ENCODE peak calls at places on chromosomes 1 and 21, in six cellular contexts. Q is B cell, N is uterus, O is cardiac muscle cell, V is transverse colon, G is GM12865. S is an unnamed sample.

GRCh38 chr1:107820797-107821196 is 144.2 kb downstream of the VAV3 start:
- DNase-seq in Q (no peak), N (no peak), O (no peak), V (no peak), G (no peak), S (no peak)

GRCh38 chr1:8122160-8122476 is 96.0 kb upstream of the ERRFI1 start:
- DNase-seq in Q (no peak), N (peak; percentile 86), O (no peak), V (no peak), G (no peak), S (no peak)

GRCh38 chr21:24955275-24955961 is 651.9 kb downstream of the MRPL39 start:
- DNase-seq in Q (no peak), N (no peak), O (no peak), V (peak; percentile 33), G (peak; percentile 86), S (no peak)

GRCh38 chr1:37497832-37498231 is 16.7 kb downstream of the MEAF6 start:
- DNase-seq in Q (no peak), N (no peak), O (no peak), V (peak; percentile 68), G (no peak), S (no peak)

GRCh38 chr1:110250018-110250417 is 39.9 kb downstream of the KCNC4 start:
- DNase-seq in Q (peak; percentile 20), N (no peak), O (no peak), V (no peak), G (no peak), S (no peak)

GRCh38 chr1:83799474-83800085 is 199.4 kb downstream of the TTLL7 start:
- DNase-seq in Q (no peak), N (no peak), O (no peak), V (no peak), G (no peak), S (no peak)

GRCh38 chr21:17915976-17916375 is 96.8 kb upstream of the C21orf91 start:
- DNase-seq in Q (no peak), N (no peak), O (no peak), V (no peak), G (no peak), S (no peak)

GRCh38 chr1:243628476-243628907 is 221.6 kb downstream of the AKT3 start:
- DNase-seq in Q (no peak), N (no peak), O (no peak), V (no peak), G (no peak), S (no peak)

GRCh38 chr1:166133857-166134256 is 32.9 kb downstream of the FAM78B start:
- DNase-seq in Q (no peak), N (no peak), O (no peak), V (no peak), G (peak; percentile 21), S (no peak)

GRCh38 chr1:160748182-160748876 is 9.3 kb downstream of the SLAMF7 start:
- DNase-seq in Q (no peak), N (no peak), O (no peak), V (no peak), G (peak; percentile 29), S (no peak)

GRCh38 chr1:119409731-119410130 is 5.2 kb upstream of the HSD3B2 start:
- DNase-seq in Q (no peak), N (no peak), O (no peak), V (no peak), G (no peak), S (no peak)

GRCh38 chr21:24671901-24672300 is 935.4 kb downstream of the MRPL39 start:
- DNase-seq in Q (no peak), N (no peak), O (no peak), V (no peak), G (no peak), S (no peak)

GRCh38 chr1:2355408-2356261 is 35.7 kb downstream of the MORN1 start:
- DNase-seq in Q (no peak), N (no peak), O (no peak), V (no peak), G (no peak), S (no peak)

GRCh38 chr1:92425617-92426016 is 61.1 kb downstream of the GFI1 start:
- DNase-seq in Q (no peak), N (no peak), O (no peak), V (no peak), G (no peak), S (no peak)

GRCh38 chr1:94921977-94922376 is 4.9 kb downstream of the CNN3 start:
- DNase-seq in Q (no peak), N (no peak), O (no peak), V (no peak), G (no peak), S (no peak)

GRCh38 chr1:94917251-94917650 is 9.7 kb downstream of the CNN3 start:
- DNase-seq in Q (no peak), N (no peak), O (no peak), V (no peak), G (no peak), S (no peak)

GRCh38 chr1:94922756-94923465 is 4.0 kb downstream of the CNN3 start:
- DNase-seq in Q (no peak), N (no peak), O (no peak), V (no peak), G (no peak), S (no peak)

GRCh38 chr1:94919241-94920030 is 7.5 kb downstream of the CNN3 start:
- DNase-seq in Q (no peak), N (no peak), O (no peak), V (peak; percentile 35), G (no peak), S (no peak)

DNA sequence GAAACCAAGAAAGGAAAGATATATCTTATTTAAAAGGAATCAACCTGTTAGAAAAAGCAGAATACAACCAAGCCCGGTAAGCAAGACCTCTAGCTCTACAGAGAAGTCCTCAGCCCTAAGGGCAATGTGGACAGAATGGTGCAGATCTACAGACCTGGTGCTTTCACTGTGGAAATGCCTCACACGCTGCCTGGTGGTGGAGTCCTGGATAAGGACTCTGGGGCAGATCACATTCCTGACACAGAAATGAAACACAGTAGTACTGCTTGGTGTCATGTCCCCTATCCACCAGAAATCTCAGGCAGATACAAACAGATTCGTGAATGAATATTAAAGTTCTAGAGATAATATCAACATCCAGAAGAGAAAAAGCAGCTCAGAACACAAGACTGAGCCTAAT is 6.8 kb downstream of the CNN3 start:
- DNase-seq in Q (no peak), N (no peak), O (no peak), V (no peak), G (no peak), S (no peak)
- TF ChIP-seq CTCF in Q (no peak), N (peak; percentile 4), O (no peak), V (no peak), G (no peak), S (no peak)

DNA sequence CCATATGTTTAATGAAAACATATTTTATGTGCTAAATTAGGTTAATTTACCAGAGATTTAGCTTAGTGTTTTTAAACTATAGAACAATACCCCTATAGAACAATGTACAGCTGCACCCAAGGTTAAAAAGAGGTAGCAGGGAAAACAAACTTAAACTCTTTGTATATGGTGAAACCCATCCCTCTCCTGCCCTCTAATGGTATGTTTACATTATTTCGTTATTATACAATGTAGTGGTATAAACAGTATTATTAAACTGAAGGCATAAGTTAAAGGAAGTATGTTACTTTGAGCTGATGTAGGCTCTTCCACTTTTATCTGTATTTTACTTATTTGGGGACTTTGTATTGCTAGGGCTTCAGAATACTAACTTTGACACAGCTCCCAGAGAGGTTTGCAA is 16.7 kb upstream of the ZYG11A start:
- DNase-seq in Q (no peak), N (no peak), O (no peak), V (no peak), G (peak; percentile 14), S (peak; percentile 48)
- TF ChIP-seq CTCF in Q (peak; percentile 39), N (no peak), O (peak; percentile 13), V (no peak), G (no peak), S (peak; percentile 80)

GRCh38 chr21:35603471-35603870 is 456.9 kb downstream of the SETD4 start:
- DNase-seq in Q (no peak), N (no peak), O (no peak), V (no peak), G (no peak), S (no peak)
- TF ChIP-seq CTCF in Q (no peak), N (no peak), O (no peak), V (no peak), G (no peak), S (no peak)

DNA sequence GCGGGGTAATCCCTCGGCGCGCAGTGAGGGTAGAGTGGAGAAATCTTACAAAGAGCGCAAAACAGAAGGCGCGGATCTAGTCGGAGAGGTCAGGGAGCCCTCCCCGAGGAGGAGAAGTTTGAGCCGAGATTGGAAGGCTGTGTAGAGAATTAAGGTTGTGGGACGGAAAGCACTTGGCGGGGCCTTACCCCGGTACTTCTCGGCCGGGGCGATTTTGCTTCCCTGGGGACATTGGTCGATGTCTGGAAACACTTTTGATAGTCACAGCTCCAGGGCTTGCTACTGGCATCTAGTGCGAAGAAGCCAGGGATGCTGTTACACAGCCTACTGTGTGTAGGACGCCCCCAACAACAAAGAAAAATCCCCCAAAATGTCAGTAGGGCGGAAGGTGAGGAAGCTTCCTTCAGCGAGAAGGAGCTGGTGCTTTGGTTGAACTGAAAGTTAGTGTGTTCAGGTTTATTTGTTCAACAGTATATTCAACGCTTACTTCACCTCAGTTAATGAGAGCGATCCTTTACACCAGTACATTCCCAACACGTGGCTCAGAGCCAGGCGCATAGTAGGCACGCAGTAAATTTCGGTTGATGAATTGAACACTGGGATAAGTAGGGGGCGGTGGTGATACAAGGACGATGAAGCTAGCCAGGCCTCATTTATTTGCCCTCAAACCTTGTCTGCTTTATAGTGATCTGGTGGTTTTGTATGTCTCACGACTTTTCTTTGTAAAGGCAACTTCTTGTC is 814 bp downstream of the CEP85 start:
- DNase-seq in Q (peak; percentile 40), N (no peak), O (peak; percentile 24), V (peak; percentile 20), G (no peak), S (peak; percentile 31)
- TF ChIP-seq CTCF in Q (no peak), N (no peak), O (peak; percentile 10), V (no peak), G (no peak), S (peak; percentile 60)

DNA sequence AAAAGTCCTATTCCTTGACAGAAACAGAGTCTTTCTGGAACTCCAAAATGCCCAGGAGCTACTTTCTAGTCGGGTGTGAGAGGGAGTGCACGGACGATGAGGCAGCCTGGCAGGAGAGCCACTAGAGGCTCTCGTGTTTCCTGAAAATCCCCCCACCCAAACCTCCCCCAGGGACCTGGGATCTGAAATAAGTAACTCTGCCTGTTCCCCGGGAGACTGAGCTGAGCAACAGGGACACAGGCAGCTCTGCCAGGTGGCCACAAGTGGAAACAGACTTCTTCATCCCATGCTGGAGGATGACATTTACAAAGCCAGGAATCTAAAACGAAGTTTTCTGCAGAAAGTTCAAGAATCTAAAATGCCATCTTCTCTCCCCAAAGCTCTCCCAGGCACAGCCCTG is 77.1 kb downstream of the ITPKB start:
- DNase-seq in Q (no peak), N (peak; percentile 51), O (peak; percentile 49), V (no peak), G (no peak), S (no peak)
- TF ChIP-seq CTCF in Q (no peak), N (no peak), O (no peak), V (no peak), G (no peak), S (peak; percentile 38)